ENCODE peak calls at places on chromosomes 5 and 9, in four cellular contexts. L is K562, Z is HCT116, S is A549. M is an unnamed sample.

GRCh38 chr5:24535646-24536045 is 109.1 kb downstream of the CDH10 start:
- DNase-seq in L (no peak), Z (no peak), S (no peak), M (no peak)

GRCh38 chr9:8863886-8864881 is 1064.6 kb upstream of the DMAC1 start:
- DNase-seq in L (no peak), Z (no peak), S (no peak), M (no peak)

GRCh38 chr5:96726802-96727201 is 64.6 kb downstream of the CAST start:
- DNase-seq in L (no peak), Z (no peak), S (no peak), M (no peak)

GRCh38 chr9:126002476-126003350 is 255.5 kb downstream of the PBX3 start:
- DNase-seq in L (no peak), Z (no peak), S (no peak), M (no peak)

GRCh38 chr5:143251175-143251574 is 152.3 kb downstream of the NR3C1 start:
- DNase-seq in L (no peak), Z (no peak), S (no peak), M (no peak)

GRCh38 chr5:114355086-114355830 is 6.6 kb upstream of the KCNN2 start:
- DNase-seq in L (no peak), Z (no peak), S (no peak), M (no peak)

GRCh38 chr5:66986009-66986408 is 210.6 kb downstream of the CD180 start:
- DNase-seq in L (no peak), Z (no peak), S (no peak), M (no peak)

GRCh38 chr5:110852053-110852452 is 113.2 kb downstream of the SLC25A46 start:
- DNase-seq in L (no peak), Z (no peak), S (no peak), M (no peak)

GRCh38 chr9:12854218-12854617 is 79.4 kb downstream of the LURAP1L start:
- DNase-seq in L (no peak), Z (no peak), S (no peak), M (no peak)

GRCh38 chr5:154159343-154159742 is 31.2 kb upstream of the GALNT10 start:
- DNase-seq in L (no peak), Z (no peak), S (no peak), M (no peak)

GRCh38 chr5:79255786-79256557 is 20.0 kb downstream of the JMY start:
- DNase-seq in L (peak), Z (peak), S (peak), M (no peak)

GRCh38 chr9:131468031-131468430 is 34.7 kb upstream of the POMT1 start:
- DNase-seq in L (no peak), Z (no peak), S (no peak), M (no peak)

GRCh38 chr9:18333157-18333556 is 140.8 kb upstream of the ADAMTSL1 start:
- DNase-seq in L (no peak), Z (no peak), S (no peak), M (no peak)

GRCh38 chr5:51996356-51996861 is 613.2 kb downstream of the ISL1 start:
- DNase-seq in L (no peak), Z (no peak), S (no peak), M (no peak)

GRCh38 chr5:66933066-66933465 is 263.5 kb downstream of the CD180 start:
- DNase-seq in L (no peak), Z (no peak), S (no peak), M (no peak)

GRCh38 chr5:76384705-76385104 is 18.4 kb upstream of the IQGAP2 start:
- DNase-seq in L (no peak), Z (no peak), S (no peak), M (no peak)

GRCh38 chr9:91154686-91155085 is 207.0 kb downstream of the AUH start:
- DNase-seq in L (no peak), Z (no peak), S (no peak), M (no peak)

GRCh38 chr9:124300312-124300711 is 42.6 kb downstream of the NEK6 start:
- DNase-seq in L (no peak), Z (no peak), S (no peak), M (no peak)

DNA sequence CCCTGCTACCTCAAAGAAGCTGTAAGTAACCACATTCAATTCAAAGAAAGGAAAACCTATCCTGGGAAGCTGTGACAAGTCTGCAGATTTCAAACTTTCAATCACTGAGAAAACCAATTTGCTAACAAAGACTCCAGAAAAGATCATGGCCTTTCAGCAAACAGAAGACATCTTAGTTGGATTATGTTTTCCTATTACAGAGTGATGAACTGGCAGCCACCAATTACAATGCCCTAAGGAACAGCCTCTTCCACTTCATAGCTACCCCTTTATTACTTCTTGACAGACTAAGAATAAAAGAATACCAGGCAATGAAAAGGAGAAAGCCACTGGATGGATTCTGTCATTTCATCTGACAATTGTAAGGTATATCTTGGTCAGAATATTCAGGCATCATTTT is 128.2 kb upstream of the RASEF start:
- DNase-seq in L (no peak), Z (no peak), S (no peak), M (no peak)
- TF ChIP-seq REST in L (no peak), Z (no peak), S (no peak), M (no peak)

GRCh38 chr9:89677696-89678393 is 73.0 kb downstream of the GADD45G start:
- DNase-seq in L (no peak), Z (no peak), S (no peak), M (no peak)
- H3K4me3 ChIP-seq in L (no peak), Z (no peak), S (no peak), M (no peak)

GRCh38 chr5:61673007-61673735 is 341.1 kb downstream of the ZSWIM6 start:
- DNase-seq in L (no peak), Z (peak), S (no peak), M (no peak)

GRCh38 chr5:61662670-61663069 is 330.6 kb downstream of the ZSWIM6 start:
- DNase-seq in L (no peak), Z (no peak), S (no peak), M (no peak)

GRCh38 chr5:61669531-61669930 is 337.5 kb downstream of the ZSWIM6 start:
- DNase-seq in L (no peak), Z (no peak), S (no peak), M (no peak)

GRCh38 chr5:61665939-61666621 is 334.0 kb downstream of the ZSWIM6 start:
- DNase-seq in L (no peak), Z (no peak), S (no peak), M (no peak)

DNA sequence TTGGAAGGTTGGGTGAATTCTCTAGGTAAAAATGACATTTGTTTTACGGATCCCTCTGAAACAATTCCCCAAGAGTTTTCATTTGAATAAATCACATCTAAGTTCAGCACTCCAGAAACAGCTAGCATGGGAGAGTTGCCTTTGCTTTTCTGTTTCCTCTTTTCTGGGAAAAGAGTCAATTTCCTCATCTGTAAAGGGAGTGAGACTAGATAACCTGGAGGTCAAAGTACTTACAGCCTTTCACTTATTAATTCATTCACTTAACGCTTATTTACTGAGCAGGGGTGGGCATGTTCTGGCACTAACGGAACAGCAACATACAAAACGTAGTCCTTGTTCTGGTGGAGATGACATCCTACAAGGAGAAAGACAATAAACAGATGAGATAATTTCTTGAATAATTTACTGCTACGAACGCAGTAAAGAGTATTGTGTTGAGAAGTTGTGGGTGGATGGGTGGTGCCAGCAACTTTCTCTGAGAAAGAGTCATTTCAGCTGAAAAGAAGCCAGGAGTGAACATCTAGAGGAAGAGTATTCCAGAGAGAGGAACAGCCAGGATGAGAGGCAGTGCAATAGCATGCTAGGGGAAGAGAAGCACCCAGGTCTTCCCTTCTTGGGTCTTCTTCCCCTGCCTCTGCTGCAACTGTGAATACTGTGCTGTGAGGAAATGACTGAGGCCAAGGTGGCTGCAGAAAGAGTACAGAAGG is 335.6 kb downstream of the ZSWIM6 start:
- DNase-seq in L (no peak), Z (no peak), S (no peak), M (no peak)
- TF ChIP-seq REST in L (no peak), Z (no peak), S (no peak), M (no peak)

GRCh38 chr5:139390639-139391569 is 1.2 kb upstream of the MZB1 start:
- DNase-seq in L (no peak), Z (no peak), S (no peak), M (no peak)

GRCh38 chr5:139391570-139392323 is 2.0 kb upstream of the MZB1 start:
- DNase-seq in L (no peak), Z (no peak), S (peak), M (no peak)

GRCh38 chr5:139388198-139388821 is 1.4 kb downstream of the MZB1 start:
- DNase-seq in L (no peak), Z (no peak), S (peak), M (peak)

GRCh38 chr5:139387611-139388197 is 2.0 kb downstream of the MZB1 start:
- DNase-seq in L (no peak), Z (no peak), S (no peak), M (no peak)

DNA sequence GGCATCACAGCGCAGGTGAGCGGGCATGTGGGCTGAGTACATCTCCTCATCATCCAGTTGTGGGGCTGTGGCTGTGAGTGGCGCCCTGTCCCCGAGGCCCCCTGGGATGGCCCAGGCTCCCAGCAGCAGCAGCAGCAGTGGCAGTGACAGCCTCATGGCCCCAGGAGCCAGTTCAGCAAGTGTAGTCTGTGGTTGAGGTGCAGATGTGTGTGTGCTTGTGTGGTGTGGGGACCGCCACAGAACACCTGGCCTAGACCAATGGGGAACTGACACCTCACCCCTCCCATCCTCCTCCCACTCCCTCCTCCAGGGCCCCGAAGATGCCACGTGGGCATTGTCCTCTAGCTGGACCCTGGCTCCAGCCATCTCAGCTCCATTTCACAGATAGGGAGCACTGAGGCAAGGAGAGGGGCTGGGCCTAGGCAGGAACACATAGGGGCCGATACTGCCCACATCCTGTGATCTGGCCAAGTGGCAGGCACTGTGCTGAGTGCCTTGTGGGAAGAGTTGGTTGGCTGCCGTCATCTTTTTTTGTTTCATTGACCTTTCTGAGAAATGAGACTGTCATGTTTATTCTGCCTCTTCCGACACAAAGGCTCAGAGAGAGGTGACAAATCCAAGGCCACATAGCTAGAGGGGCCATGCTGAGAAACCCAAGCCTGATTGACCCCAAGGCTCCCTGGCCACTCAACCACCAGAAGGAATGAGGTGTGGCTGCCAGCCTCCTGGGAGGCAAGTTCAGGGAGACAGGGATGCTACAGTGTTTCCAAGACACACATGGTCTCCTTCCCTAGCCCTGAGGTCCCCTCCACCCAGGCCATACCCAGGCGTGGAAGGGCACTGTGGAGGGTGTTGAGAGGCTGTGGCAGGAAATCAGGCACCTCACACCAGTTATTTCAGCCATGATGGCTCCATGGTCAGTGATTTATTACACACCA is at the start of gene MZB1:
- DNase-seq in L (no peak), Z (no peak), S (no peak), M (peak)
- H3K4me3 ChIP-seq in L (no peak), Z (no peak), S (peak), M (no peak)

GRCh38 chr9:114231218-114232090 is 76.1 kb downstream of the COL27A1 start:
- DNase-seq in L (no peak), Z (no peak), S (no peak), M (no peak)

GRCh38 chr9:114235113-114235589 is 79.8 kb downstream of the COL27A1 start:
- DNase-seq in L (no peak), Z (no peak), S (no peak), M (peak)

GRCh38 chr9:114232091-114232440 is 76.7 kb downstream of the COL27A1 start:
- DNase-seq in L (no peak), Z (no peak), S (no peak), M (no peak)

GRCh38 chr9:114236391-114237138 is 81.2 kb downstream of the COL27A1 start:
- DNase-seq in L (no peak), Z (no peak), S (no peak), M (no peak)

DNA sequence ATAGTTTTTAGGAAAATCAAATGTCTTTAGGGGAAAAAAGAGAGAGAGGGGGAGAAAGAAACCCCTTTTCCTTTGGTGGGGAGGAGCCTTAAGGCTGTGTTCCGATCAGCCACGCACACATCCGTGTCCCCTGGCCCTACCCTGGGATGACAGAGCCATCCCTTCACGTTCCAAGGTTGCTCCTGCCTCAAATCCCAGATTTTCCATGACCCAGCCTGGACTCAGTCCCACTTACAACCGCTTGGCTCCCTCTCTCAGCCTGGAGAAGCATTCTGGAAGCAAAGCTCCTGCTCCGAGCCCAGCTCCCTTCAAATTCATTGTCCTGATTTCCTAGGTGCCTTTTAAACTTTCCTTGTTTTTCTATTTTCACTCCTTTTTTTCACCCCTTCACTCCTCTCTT is 78.5 kb downstream of the COL27A1 start:
- DNase-seq in L (no peak), Z (no peak), S (no peak), M (no peak)
- TF ChIP-seq REST in L (no peak), Z (no peak), S (no peak), M (no peak)

GRCh38 chr5:56004874-56005273 is 10.1 kb upstream of the IL6ST start:
- DNase-seq in L (no peak), Z (no peak), S (no peak), M (no peak)
- H3K4me3 ChIP-seq in L (no peak), Z (no peak), S (no peak), M (no peak)